ENCODE peak calls at places on chromosome X, in five cellular contexts. F is ovary; C is foreskin fibroblast; G is CD4-positive, alpha-beta T cell; H is HFFc6. N is an unnamed sample.

GRCh38 chrX:71514367-71515038 is 18.4 kb upstream of the OGT start:
- DNase-seq in F (no peak), C (peak; percentile 22), G (peak; percentile 28), H (no peak), N (no peak)

GRCh38 chrX:7147431-7147977 is at the start of gene STS:
- DNase-seq in F (peak; percentile 81), C (peak; percentile 48), G (peak; percentile 44), H (no peak), N (no peak)

GRCh38 chrX:42119076-42119475 is 195.7 kb upstream of the CASK start:
- DNase-seq in F (no peak), C (peak; percentile 69), G (no peak), H (no peak), N (peak; percentile 76)

GRCh38 chrX:39050427-39050826 is 249.2 kb downstream of the MID1IP1 start:
- DNase-seq in F (no peak), C (no peak), G (no peak), H (no peak), N (no peak)

GRCh38 chrX:30141966-30142365 is 73.4 kb upstream of the MAGEB2 start:
- DNase-seq in F (no peak), C (peak; percentile 7), G (no peak), H (peak; percentile 26), N (no peak)

GRCh38 chrX:149648932-149649331 is 17.3 kb upstream of the TMEM185A start:
- DNase-seq in F (no peak), C (no peak), G (no peak), H (no peak), N (no peak)

GRCh38 chrX:69510914-69511513 is 6.9 kb downstream of the NALF2 start:
- DNase-seq in F (no peak), C (no peak), G (no peak), H (no peak), N (no peak)

GRCh38 chrX:130566028-130566683 is 164.4 kb downstream of the RBMX2 start:
- DNase-seq in F (no peak), C (no peak), G (no peak), H (no peak), N (no peak)

GRCh38 chrX:120840826-120841225 is 34.8 kb downstream of the CT47B1 start:
- DNase-seq in F (no peak), C (peak; percentile 64), G (no peak), H (peak; percentile 78), N (no peak)

GRCh38 chrX:115344885-115345653 is 55.6 kb downstream of the LUZP4 start:
- DNase-seq in F (peak; percentile 88), C (peak; percentile 96), G (no peak), H (peak; percentile 94), N (peak; percentile 93)

GRCh38 chrX:1165535-1166196 is 46.8 kb downstream of the CRLF2 start:
- DNase-seq in F (no peak), C (no peak), G (no peak), H (peak; percentile 8), N (no peak)

GRCh38 chrX:77493677-77494553 is 46.7 kb downstream of the FGF16 start:
- DNase-seq in F (no peak), C (peak; percentile 88), G (no peak), H (peak; percentile 68), N (peak; percentile 2)

GRCh38 chrX:43595931-43596330 is 60.2 kb upstream of the MAOA start:
- DNase-seq in F (no peak), C (no peak), G (no peak), H (no peak), N (no peak)

GRCh38 chrX:38426785-38427184 is 74.4 kb downstream of the OTC start:
- DNase-seq in F (no peak), C (no peak), G (no peak), H (no peak), N (no peak)

GRCh38 chrX:39653656-39654055 is 444.1 kb downstream of the BCOR start:
- DNase-seq in F (no peak), C (no peak), G (no peak), H (no peak), N (no peak)

GRCh38 chrX:8868906-8869305 is 67.7 kb upstream of the FAM9A start:
- DNase-seq in F (no peak), C (peak; percentile 34), G (no peak), H (peak; percentile 5), N (no peak)

GRCh38 chrX:103446665-103447302 is 70.4 kb downstream of the BEX3 start:
- DNase-seq in F (no peak), C (peak; percentile 18), G (no peak), H (peak; percentile 54), N (peak; percentile 15)

GRCh38 chrX:118495958-118496762 is 545 bp downstream of the DOCK11 start:
- DNase-seq in F (peak; percentile 38), C (peak; percentile 39), G (peak; percentile 80), H (no peak), N (no peak)

GRCh38 chrX:5876984-5877655 is 351.5 kb downstream of the NLGN4X start:
- DNase-seq in F (no peak), C (peak; percentile 5), G (no peak), H (no peak), N (peak; percentile 1)

GRCh38 chrX:132044953-132045352 is 21.9 kb downstream of the STK26 start:
- DNase-seq in F (no peak), C (peak; percentile 4), G (no peak), H (no peak), N (no peak)

GRCh38 chrX:150968862-150969720 is 14.0 kb upstream of the HMGB3 start:
- DNase-seq in F (no peak), C (no peak), G (no peak), H (no peak), N (no peak)

GRCh38 chrX:120795301-120795700 is 80.4 kb downstream of the CT47B1 start:
- DNase-seq in F (no peak), C (peak; percentile 58), G (no peak), H (no peak), N (peak; percentile 49)

GRCh38 chrX:65578346-65578745 is 43.8 kb upstream of the LAS1L start:
- DNase-seq in F (no peak), C (no peak), G (no peak), H (no peak), N (no peak)

GRCh38 chrX:104118765-104119164 is 6.4 kb downstream of the ZCCHC18 start:
- DNase-seq in F (no peak), C (no peak), G (no peak), H (no peak), N (no peak)

GRCh38 chrX:126485371-126485770 is 67.2 kb downstream of the DCAF12L1 start:
- DNase-seq in F (no peak), C (no peak), G (no peak), H (no peak), N (no peak)

GRCh38 chrX:31743004-31743403 is 671.2 kb upstream of the FTHL17 start:
- DNase-seq in F (no peak), C (no peak), G (no peak), H (no peak), N (no peak)

GRCh38 chrX:77899081-77899828 is at the start of gene COX7B:
- DNase-seq in F (peak; percentile 42), C (peak; percentile 93), G (peak; percentile 34), H (peak; percentile 97), N (peak; percentile 92)

GRCh38 chrX:18973527-18974192 is 10.3 kb downstream of the PHKA2 start:
- DNase-seq in F (no peak), C (peak; percentile 10), G (no peak), H (no peak), N (no peak)

GRCh38 chrX:9538544-9539045 is 73.7 kb downstream of the TBL1X start:
- DNase-seq in F (peak; percentile 63), C (peak; percentile 28), G (no peak), H (no peak), N (no peak)

GRCh38 chrX:45710081-45710801 is 509.6 kb upstream of the DIPK2B start:
- DNase-seq in F (no peak), C (peak; percentile 93), G (no peak), H (peak; percentile 96), N (peak; percentile 82)

GRCh38 chrX:124194903-124195302 is 137.6 kb upstream of the TEX13D start:
- DNase-seq in F (no peak), C (no peak), G (no peak), H (no peak), N (no peak)

GRCh38 chrX:134294548-134294947 is 57.6 kb downstream of the CCDC160 start:
- DNase-seq in F (no peak), C (peak; percentile 5), G (no peak), H (no peak), N (no peak)

GRCh38 chrX:23907106-23907495 is 637 bp downstream of the APOO start:
- DNase-seq in F (no peak), C (no peak), G (no peak), H (no peak), N (no peak)

GRCh38 chrX:150766351-150767044 is 73.3 kb downstream of the MTMR1 start:
- DNase-seq in F (no peak), C (peak; percentile 14), G (no peak), H (no peak), N (no peak)

GRCh38 chrX:15576019-15576418 is 24.7 kb downstream of the ACE2 start:
- DNase-seq in F (no peak), C (no peak), G (no peak), H (no peak), N (no peak)

GRCh38 chrX:28586891-28587635 is at the start of gene IL1RAPL1:
- DNase-seq in F (no peak), C (peak; percentile 41), G (no peak), H (peak; percentile 9), N (peak; percentile 49)

DNA sequence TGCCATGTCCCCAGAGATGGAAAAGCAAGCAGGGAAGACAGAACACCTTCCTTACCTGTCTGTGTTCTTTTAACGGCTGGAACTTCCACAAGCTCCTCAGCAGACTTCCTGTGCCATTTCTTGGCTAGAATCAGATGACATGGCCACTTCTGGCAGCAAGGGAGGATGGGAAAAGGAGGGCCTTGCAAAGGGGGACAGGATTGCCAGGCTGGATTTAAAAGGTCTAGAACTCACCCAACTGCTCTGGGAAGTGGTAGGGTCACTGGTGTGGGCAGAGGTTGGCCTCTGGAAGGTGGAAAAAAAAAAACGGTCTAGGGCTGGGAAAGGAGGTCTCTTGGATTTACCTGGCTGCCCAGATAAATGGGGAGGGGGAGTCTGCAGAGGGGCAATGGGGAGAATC is 1.6 kb upstream of the USP11 start:
- DNase-seq in F (no peak), C (no peak), G (no peak), H (no peak), N (no peak)
- TF ChIP-seq CTCF in F (no peak), C (no peak), G (no peak), H (no peak), N (no peak)

GRCh38 chrX:111568356-111568755 is 56.9 kb downstream of the SERTM2 start:
- DNase-seq in F (no peak), C (no peak), G (no peak), H (no peak), N (no peak)
- TF ChIP-seq CTCF in F (no peak), C (no peak), G (no peak), H (peak; percentile 24), N (peak; percentile 61)

DNA sequence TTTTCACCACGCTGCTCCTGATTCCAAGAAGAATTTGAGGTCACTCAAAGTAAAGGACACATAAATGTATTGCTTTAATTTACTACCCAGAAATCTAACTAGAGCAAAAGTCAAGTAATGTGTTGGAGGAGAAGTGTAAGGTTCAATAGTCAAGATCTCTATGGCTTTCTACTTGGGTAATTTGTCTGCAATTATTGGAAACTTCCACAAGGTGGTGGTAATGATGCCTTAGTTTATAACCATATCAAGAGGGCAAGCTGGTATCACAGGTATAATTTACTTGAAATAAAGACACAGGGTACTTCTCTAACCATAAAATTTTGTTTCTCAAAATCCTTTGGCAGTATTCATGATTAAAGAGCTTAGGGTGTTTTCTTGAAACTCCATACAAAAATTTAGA is 10.2 kb upstream of the GRIA3 start:
- DNase-seq in F (no peak), C (peak; percentile 25), G (no peak), H (peak; percentile 18), N (no peak)
- TF ChIP-seq CTCF in F (no peak), C (peak; percentile 4), G (no peak), H (peak; percentile 67), N (no peak)

GRCh38 chrX:57929373-57929772 is 19.1 kb upstream of the ZXDA start:
- DNase-seq in F (no peak), C (peak; percentile 20), G (no peak), H (peak; percentile 12), N (no peak)
- TF ChIP-seq CTCF in F (no peak), C (peak; percentile 41), G (peak; percentile 20), H (peak; percentile 68), N (peak; percentile 37)